ENCODE peak calls at places on chromosomes 5 and 9, in four cellular contexts. Z is LoVo, T is AG04449, Q is lung. D is an unnamed sample.

GRCh38 chr9:19992556-19992955 is 203.7 kb upstream of the SLC24A2 start:
- DNase-seq in Q (no peak), T (peak; percentile 36), Z (no peak), D (no peak)

GRCh38 chr9:122084276-122084675 is 8.8 kb downstream of the TTLL11 start:
- DNase-seq in Q (no peak), Z (no peak), T (no peak), D (no peak)

GRCh38 chr9:128792978-128793686 is 6.1 kb downstream of the TBC1D13 start:
- DNase-seq in T (no peak), Z (no peak), Q (no peak), D (no peak)

GRCh38 chr5:10625700-10626472 is 62.0 kb downstream of the ANKRD33B start:
- DNase-seq in Z (no peak), Q (no peak), T (no peak), D (no peak)

GRCh38 chr9:109925810-109926209 is 145.8 kb downstream of the PALM2AKAP2 start:
- DNase-seq in Z (no peak), Q (no peak), T (no peak), D (no peak)

GRCh38 chr5:178371362-178372090 is 138.9 kb upstream of the PHYKPL start:
- DNase-seq in Q (no peak), Z (no peak), T (no peak), D (no peak)

GRCh38 chr5:62082370-62082778 is 223.6 kb upstream of the KIF2A start:
- DNase-seq in T (peak; percentile 2), Z (peak; percentile 57), Q (no peak), D (peak; percentile 29)

GRCh38 chr5:132479073-132479811 is 11.3 kb downstream of the IRF1 start:
- DNase-seq in Z (no peak), T (no peak), Q (no peak), D (no peak)

GRCh38 chr9:121582641-121583040 is 68.8 kb upstream of the DAB2IP start:
- DNase-seq in T (no peak), Q (no peak), Z (no peak), D (no peak)

GRCh38 chr5:164090358-164090757 is 584.9 kb downstream of the MAT2B start:
- DNase-seq in Q (no peak), T (no peak), Z (no peak), D (no peak)

GRCh38 chr9:86655147-86655546 is 292.2 kb downstream of the GAS1 start:
- DNase-seq in Q (no peak), T (no peak), Z (no peak), D (no peak)

GRCh38 chr9:101465330-101465915 is 29.8 kb upstream of the ALDOB start:
- DNase-seq in T (no peak), Q (peak; percentile 40), Z (peak; percentile 74), D (peak; percentile 83)

GRCh38 chr9:128027166-128027539 is 40.0 kb downstream of the NAIF1 start:
- DNase-seq in T (no peak), Q (no peak), Z (no peak), D (no peak)

GRCh38 chr5:159971931-159972461 is 36.9 kb upstream of the TTC1 start:
- DNase-seq in T (no peak), Q (no peak), Z (no peak), D (no peak)

GRCh38 chr5:154937718-154938466 is at the start of gene GEMIN5:
- DNase-seq in T (no peak), Z (peak; percentile 93), Q (peak; percentile 82), D (peak; percentile 77)

GRCh38 chr9:86487222-86487841 is 133.1 kb upstream of the TUT7 start:
- DNase-seq in Z (peak; percentile 41), Q (no peak), T (peak; percentile 26), D (peak; percentile 31)

GRCh38 chr5:124906339-124907097 is 160.1 kb upstream of the ZNF608 start:
- DNase-seq in Q (peak; percentile 46), T (peak; percentile 50), Z (peak; percentile 49), D (no peak)

GRCh38 chr5:5492087-5492933 is 69.8 kb downstream of the ICE1 start:
- DNase-seq in Q (no peak), Z (peak; percentile 68), T (peak; percentile 4), D (peak; percentile 57)

D was measured in HCT116.